ENCODE peak calls at places on chromosomes 1 and 21, in four cellular contexts. T, E, C and F are unnamed samples.
A peak's percentile ranks its signal among the peaks of the same experiment; 100 is the strongest.

GRCh38 chr1:54220004-54220811 is 20.2 kb downstream of the MRPL37 start:
- DNase-seq in T (no peak), E (no peak), C (peak; percentile 73), F (no peak)

GRCh38 chr1:165828581-165829329 is 1.3 kb downstream of the UCK2 start:
- DNase-seq in T (peak; percentile 82), E (no peak), C (peak; percentile 71), F (no peak)

GRCh38 chr1:109137959-109138757 is 24.2 kb downstream of the ELAPOR1 start:
- DNase-seq in T (no peak), E (no peak), C (no peak), F (no peak)

GRCh38 chr1:159088566-159089183 is 12.1 kb upstream of the AIM2 start:
- DNase-seq in T (no peak), E (no peak), C (no peak), F (no peak)

GRCh38 chr1:41901551-41901950 is 17.2 kb downstream of the HIVEP3 start:
- DNase-seq in T (no peak), E (peak; percentile 68), C (no peak), F (no peak)

GRCh38 chr1:215590779-215591491 is 23.8 kb downstream of the KCTD3 start:
- DNase-seq in T (no peak), E (no peak), C (no peak), F (no peak)

GRCh38 chr21:38716942-38717341 is 88.8 kb upstream of the ETS2 start:
- DNase-seq in T (no peak), E (no peak), C (no peak), F (no peak)

GRCh38 chr1:1290238-1290731 is 10.0 kb downstream of the SCNN1D start:
- DNase-seq in T (no peak), E (no peak), C (no peak), F (no peak)

GRCh38 chr1:45327644-45328515 is 1.2 kb downstream of the HPDL start:
- DNase-seq in T (no peak), E (no peak), C (no peak), F (peak; percentile 53)

GRCh38 chr21:33132054-33132453 is 62.1 kb downstream of the OLIG1 start:
- DNase-seq in T (no peak), E (no peak), C (no peak), F (no peak)

GRCh38 chr1:109928591-109929111 is 18.0 kb downstream of the CSF1 start:
- DNase-seq in T (no peak), E (no peak), C (peak; percentile 84), F (peak; percentile 76)

GRCh38 chr21:36873511-36873910 is 93.0 kb downstream of the HLCS start:
- DNase-seq in T (no peak), E (no peak), C (no peak), F (no peak)

GRCh38 chr21:34774750-34775149 is 106.0 kb downstream of the CLIC6 start:
- DNase-seq in T (no peak), E (no peak), C (no peak), F (no peak)

GRCh38 chr1:202349263-202349928 is 897 bp downstream of the PPP1R12B start:
- DNase-seq in T (no peak), E (no peak), C (no peak), F (no peak)

GRCh38 chr1:17922833-17923232 is 167.7 kb downstream of the ACTL8 start:
- DNase-seq in T (peak; percentile 32), E (no peak), C (no peak), F (no peak)

GRCh38 chr1:36625253-36625958 is 142.7 kb upstream of the CSF3R start:
- DNase-seq in T (no peak), E (no peak), C (no peak), F (no peak)

GRCh38 chr1:112840631-112841624 is 115.1 kb downstream of the SLC16A1 start:
- DNase-seq in T (no peak), E (no peak), C (no peak), F (no peak)

GRCh38 chr21:28635541-28635940 is 357.1 kb downstream of the LTN1 start:
- DNase-seq in T (no peak), E (no peak), C (no peak), F (no peak)
- H3K27ac ChIP-seq in T (no peak overlapping the region), E (peak overlapping the region; percentile 77), C (peak overlapping the region; percentile 79), F (no peak overlapping the region)

GRCh38 chr1:204409878-204410763 is 1.5 kb downstream of the PPP1R15B start:
- DNase-seq in T (no peak), E (peak; percentile 90), C (no peak), F (no peak)

GRCh38 chr1:204409111-204409510 is 2.5 kb downstream of the PPP1R15B start:
- DNase-seq in T (no peak), E (peak; percentile 34), C (no peak), F (no peak)

GRCh38 chr1:204410764-204411450 is 710 bp downstream of the PPP1R15B start:
- DNase-seq in T (no peak), E (no peak), C (peak; percentile 80), F (peak; percentile 86)

GRCh38 chr1:204408602-204409001 is 3.0 kb downstream of the PPP1R15B start:
- DNase-seq in T (no peak), E (no peak), C (no peak), F (no peak)

GRCh38 chr1:204411451-204412245 is at the start of gene PPP1R15B:
- DNase-seq in T (peak; percentile 94), E (peak; percentile 99), C (peak; percentile 99), F (peak; percentile 97)
- TF ChIP-seq EP300 in T (peak; percentile 30), E (no peak), C (peak; percentile 67), F (no peak)

GRCh38 chr1:27645071-27645415 is 10.1 kb upstream of the FGR start:
- DNase-seq in T (no peak), E (no peak), C (no peak), F (no peak)

GRCh38 chr1:27648602-27649305 is 13.8 kb upstream of the FGR start:
- DNase-seq in T (no peak), E (no peak), C (no peak), F (no peak)

GRCh38 chr1:27647328-27647727 is 12.3 kb upstream of the FGR start:
- DNase-seq in T (no peak), E (no peak), C (no peak), F (no peak)

GRCh38 chr1:27644369-27645070 is 9.5 kb upstream of the FGR start:
- DNase-seq in T (no peak), E (no peak), C (no peak), F (no peak)

GRCh38 chr1:27646676-27647075 is 11.7 kb upstream of the FGR start:
- DNase-seq in T (no peak), E (no peak), C (no peak), F (no peak)
- H3K4me3 ChIP-seq in T (no peak overlapping the region), E (no peak overlapping the region), C (no peak overlapping the region), F (no peak overlapping the region)

GRCh38 chr1:6350416-6351088 is 43.0 kb downstream of the ACOT7 start:
- DNase-seq in T (no peak), E (no peak), C (peak; percentile 72), F (no peak)

GRCh38 chr1:6349254-6349943 is 44.2 kb downstream of the ACOT7 start:
- DNase-seq in T (no peak), E (no peak), C (no peak), F (no peak)

GRCh38 chr1:6348511-6349191 is 44.9 kb downstream of the ACOT7 start:
- DNase-seq in T (no peak), E (no peak), C (no peak), F (no peak)

GRCh38 chr1:6345460-6345859 is 48.1 kb downstream of the ACOT7 start:
- DNase-seq in T (no peak), E (no peak), C (no peak), F (no peak)

GRCh38 chr1:6347641-6348487 is 45.7 kb downstream of the ACOT7 start:
- DNase-seq in T (peak; percentile 41), E (no peak), C (no peak), F (no peak)
- H3K27ac ChIP-seq in T (no peak overlapping the region), E (peak overlapping the region; percentile 44), C (no peak overlapping the region), F (no peak overlapping the region)

GRCh38 chr1:12452262-12452661 is 165.7 kb downstream of the DHRS3 start:
- DNase-seq in T (no peak), E (no peak), C (no peak), F (no peak)

GRCh38 chr1:12448746-12449177 is 169.2 kb downstream of the DHRS3 start:
- DNase-seq in T (no peak), E (no peak), C (peak; percentile 81), F (no peak)

GRCh38 chr1:12450090-12450764 is 167.8 kb downstream of the DHRS3 start:
- DNase-seq in T (no peak), E (no peak), C (no peak), F (no peak)

GRCh38 chr1:12451560-12451900 is 166.5 kb downstream of the DHRS3 start:
- DNase-seq in T (no peak), E (no peak), C (no peak), F (no peak)

DNA sequence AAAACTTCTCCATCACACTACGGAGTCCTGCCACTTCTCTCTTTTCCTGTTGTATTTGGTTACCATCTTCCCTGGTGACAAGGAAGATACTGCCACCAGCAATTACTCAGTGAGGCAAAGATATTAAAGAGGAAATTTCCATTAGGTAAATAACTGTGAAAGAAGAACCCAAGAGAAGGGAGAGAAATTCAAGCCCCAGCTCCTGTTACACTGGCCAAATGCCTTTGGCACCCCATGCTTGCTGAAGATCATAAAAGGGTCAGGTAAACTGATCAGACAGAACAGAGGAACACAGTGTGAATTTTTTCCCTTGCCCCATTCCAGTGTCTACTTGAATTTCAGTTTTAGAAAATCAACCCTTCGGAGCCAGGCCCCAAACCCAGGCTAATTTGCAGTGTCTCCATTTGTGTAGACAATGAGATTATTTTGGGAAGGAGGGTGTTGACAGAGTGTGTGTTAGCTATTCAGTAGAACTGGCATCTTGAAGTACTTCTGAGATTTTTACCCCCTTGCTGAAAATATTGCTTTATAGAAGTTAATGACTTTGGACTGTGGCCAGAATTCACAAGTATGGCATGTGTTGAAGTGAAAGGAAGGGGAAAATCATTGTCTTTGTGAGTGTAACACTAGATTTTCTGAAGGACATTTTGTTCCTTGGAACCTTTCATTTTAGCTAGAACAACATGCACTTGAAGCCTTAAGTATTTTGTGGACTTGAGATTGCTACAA is 167.0 kb downstream of the DHRS3 start:
- DNase-seq in T (no peak), E (no peak), C (no peak), F (no peak)
- TF ChIP-seq EP300 in T (no peak), E (peak; percentile 66), C (no peak), F (no peak)

DNA sequence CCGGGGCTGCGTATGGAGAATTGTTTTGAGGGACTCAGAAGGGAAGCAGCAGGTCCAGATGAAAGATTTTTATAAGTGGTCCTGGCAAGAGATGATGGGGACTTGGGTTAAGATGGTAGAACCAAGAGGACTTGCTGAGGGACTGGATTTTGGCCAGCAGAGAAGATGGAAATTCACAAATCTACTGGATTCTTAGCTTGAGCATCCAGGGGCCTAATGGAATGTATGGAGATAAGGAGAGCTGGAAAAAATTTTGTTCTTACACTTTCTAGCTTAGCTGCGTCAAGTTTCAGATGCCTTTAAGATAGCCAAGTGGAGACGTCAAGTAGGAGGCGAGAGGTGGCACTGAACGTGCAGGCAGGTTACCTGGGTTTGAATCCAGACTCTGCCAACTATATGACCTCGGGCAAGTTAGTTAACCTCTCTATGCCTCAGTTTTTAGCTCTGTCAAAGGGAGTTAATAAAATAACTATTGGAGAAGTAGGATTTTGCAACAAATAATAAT is 3.4 kb upstream of the RBP7 start:
- DNase-seq in T (no peak), E (no peak), C (no peak), F (no peak)
- H3K4me3 ChIP-seq in T (no peak overlapping the region), E (no peak overlapping the region), C (no peak overlapping the region), F (no peak overlapping the region)

GRCh38 chr1:205446828-205447227 is 9.0 kb downstream of the BLACAT1 start:
- DNase-seq in T (no peak), E (no peak), C (no peak), F (no peak)
- H3K27ac ChIP-seq in T (no peak overlapping the region), E (no peak overlapping the region), C (no peak overlapping the region), F (no peak overlapping the region)